ENCODE peak calls at places on chromosome 19, in seven cellular contexts. P is tibial nerve, M is upper lobe of left lung, C is stomach, H is suprapubic skin, R is adrenal gland, W is Peyer's patch. S is an unnamed sample.

GRCh38 chr19:28313633-28314032 is 899.3 kb downstream of the UQCRFS1 start:
- DNase-seq in P (peak), M (no peak), C (no peak), H (no peak), R (peak), W (no peak), S (no peak)

GRCh38 chr19:49710372-49710951 is 19.5 kb downstream of the CPT1C start:
- DNase-seq in P (no peak), M (no peak), C (no peak), H (no peak), R (no peak), W (no peak), S (no peak)

GRCh38 chr19:4744451-4745170 is 21.0 kb upstream of the DPP9 start:
- DNase-seq in P (peak), M (no peak), C (no peak), H (no peak), R (peak), W (no peak), S (no peak)

GRCh38 chr19:45101796-45102195 is 8.8 kb downstream of the PPP1R37 start:
- DNase-seq in P (no peak), M (no peak), C (no peak), H (no peak), R (no peak), W (no peak), S (no peak)

GRCh38 chr19:47608074-47608907 is 643 bp upstream of the BICRA start:
- DNase-seq in P (peak), M (peak), C (peak), H (peak), R (peak), W (peak), S (peak)

GRCh38 chr19:45138303-45138751 is 22.5 kb downstream of the NKPD1 start:
- DNase-seq in P (no peak), M (peak), C (no peak), H (no peak), R (peak), W (no peak), S (no peak)

GRCh38 chr19:21835810-21836444 is at the start of gene ZNF43:
- DNase-seq in P (peak), M (peak), C (peak), H (peak), R (peak), W (peak), S (peak)

GRCh38 chr19:18898081-18898532 is 2.1 kb upstream of the CERS1 start:
- DNase-seq in P (no peak), M (peak), C (no peak), H (no peak), R (no peak), W (no peak), S (no peak)

GRCh38 chr19:49506575-49507105 is 5.8 kb upstream of the FCGRT start:
- DNase-seq in P (peak), M (no peak), C (peak), H (no peak), R (peak), W (peak), S (no peak)

GRCh38 chr19:42253245-42254082 is 1.5 kb downstream of the ERF start:
- DNase-seq in P (peak), M (peak), C (peak), H (peak), R (peak), W (peak), S (peak)

GRCh38 chr19:49380391-49380790 is 7.7 kb upstream of the KASH5 start:
- DNase-seq in P (no peak), M (no peak), C (no peak), H (no peak), R (no peak), W (no peak), S (no peak)

GRCh38 chr19:51810228-51810627 is 15.3 kb downstream of the FPR3 start:
- DNase-seq in P (no peak), M (no peak), C (no peak), H (no peak), R (no peak), W (no peak), S (no peak)

GRCh38 chr19:49430678-49431329 is 5.6 kb downstream of the GFY start:
- DNase-seq in P (no peak), M (no peak), C (no peak), H (peak), R (no peak), W (no peak), S (no peak)

GRCh38 chr19:29084266-29084665 is 128.7 kb downstream of the UQCRFS1 start:
- DNase-seq in P (no peak), M (no peak), C (no peak), H (no peak), R (peak), W (no peak), S (peak)

GRCh38 chr19:54420383-54421168 is 5.3 kb downstream of the TTYH1 start:
- DNase-seq in P (no peak), M (peak), C (no peak), H (no peak), R (no peak), W (no peak), S (no peak)

GRCh38 chr19:48685583-48685982 is 10.2 kb upstream of the FUT2 start:
- DNase-seq in P (no peak), M (no peak), C (no peak), H (no peak), R (no peak), W (no peak), S (no peak)

GRCh38 chr19:37551123-37551993 is 43.2 kb downstream of the ZNF571 start:
- DNase-seq in P (no peak), M (peak), C (no peak), H (no peak), R (no peak), W (peak), S (peak)

DNA sequence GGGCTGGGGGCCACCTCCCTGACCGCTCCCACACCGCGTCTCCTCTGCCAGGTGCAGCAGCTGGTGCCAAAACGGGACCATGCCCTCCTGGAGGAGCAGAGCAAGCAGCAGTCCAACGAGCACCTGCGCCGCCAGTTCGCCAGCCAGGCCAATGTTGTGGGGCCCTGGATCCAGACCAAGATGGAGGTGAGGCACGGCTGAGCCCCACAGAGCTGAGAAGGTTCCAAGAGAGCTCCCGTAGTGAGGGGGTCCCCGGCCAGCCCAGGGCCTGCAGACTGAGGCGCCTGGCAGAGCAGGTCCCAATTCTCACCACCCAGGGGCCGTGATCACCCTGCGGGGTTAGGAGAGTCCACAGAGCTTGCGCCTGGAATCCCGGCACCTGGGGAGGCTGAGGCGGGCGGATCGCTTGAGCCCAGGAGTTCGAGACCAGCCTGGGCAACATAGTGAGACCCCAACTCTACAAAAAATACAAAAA is 19.9 kb downstream of the CAPN12 start:
- DNase-seq in P (no peak), M (peak), C (no peak), H (no peak), R (no peak), W (no peak), S (no peak)
- TF ChIP-seq CTCF in P (no peak), M (no peak), C (no peak), H (no peak), R (no peak), W (no peak), S (no peak)

GRCh38 chr19:56567274-56568120 is at the start of gene ZNF470:
- DNase-seq in P (peak), M (peak), C (peak), H (peak), R (peak), W (peak), S (peak)
- TF ChIP-seq POLR2A in P (peak), M (no peak), C (no peak), H (no peak), R (no peak), W (peak), S (no peak)

DNA sequence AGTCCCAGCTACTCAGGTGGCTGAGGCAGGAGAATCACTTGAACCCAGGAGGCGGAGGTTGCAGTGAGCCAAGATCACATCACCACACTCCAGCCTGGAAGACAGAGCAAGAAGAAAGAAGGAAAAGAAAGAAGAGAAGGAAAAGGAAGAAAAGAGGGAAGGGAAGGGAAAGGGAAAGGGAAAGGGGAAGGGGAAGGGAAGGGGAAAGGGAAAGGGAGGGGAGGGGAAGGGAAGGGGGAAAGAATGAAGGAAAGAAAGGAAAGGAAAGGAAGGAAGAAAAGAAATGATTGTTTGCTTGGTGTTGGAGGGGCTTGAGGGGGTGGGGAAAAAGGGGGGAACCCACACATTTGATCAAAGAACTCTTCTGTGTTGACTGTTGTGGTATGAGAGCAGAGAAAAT is 10.0 kb downstream of the PMIS2 start:
- DNase-seq in P (no peak), M (no peak), C (no peak), H (no peak), R (no peak), W (no peak), S (no peak)
- H3K4me3 ChIP-seq in P (no peak), M (no peak), C (no peak), H (no peak), R (no peak), W (no peak), S (no peak)

DNA sequence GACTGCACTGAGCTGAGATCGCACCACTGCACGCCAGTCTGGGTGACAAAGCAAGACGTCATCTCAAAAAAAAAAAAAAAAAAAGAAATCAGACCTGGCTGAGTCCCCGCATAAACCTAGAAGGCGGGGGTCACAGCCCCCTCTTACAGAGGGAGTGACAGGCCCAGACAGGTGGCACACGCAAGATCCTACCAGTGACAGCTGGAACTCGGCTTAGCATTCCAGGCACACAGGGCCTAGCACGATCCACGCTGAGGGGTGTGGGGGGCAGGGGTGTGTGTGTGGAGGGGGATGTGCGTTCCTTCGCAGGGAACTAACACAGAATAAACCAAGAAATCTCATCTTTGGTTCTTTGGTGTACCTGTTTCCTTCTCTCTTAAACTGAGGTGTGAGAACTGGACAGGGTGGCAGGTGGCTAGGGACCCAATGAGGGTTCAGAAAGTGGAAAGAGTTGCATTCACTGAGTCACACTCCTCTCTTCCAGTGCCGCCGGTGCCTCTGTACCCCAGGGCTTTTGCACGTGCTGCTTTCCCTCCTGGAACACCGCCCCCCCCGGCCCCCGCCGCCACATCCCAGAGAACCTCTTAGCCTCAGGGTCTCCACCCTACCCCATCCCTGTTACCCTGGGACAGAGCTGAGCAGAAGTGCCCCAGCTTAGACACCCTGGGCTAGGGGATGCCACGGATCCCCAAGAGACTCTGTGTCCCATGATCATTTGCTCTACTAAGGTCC is 5.0 kb downstream of the SGTA start:
- DNase-seq in P (no peak), M (no peak), C (no peak), H (no peak), R (no peak), W (no peak), S (no peak)
- TF ChIP-seq CTCF in P (no peak), M (no peak), C (no peak), H (no peak), R (no peak), W (no peak), S (no peak)

GRCh38 chr19:15191514-15191913 is 9.3 kb downstream of the NOTCH3 start:
- DNase-seq in P (no peak), M (peak), C (no peak), H (no peak), R (no peak), W (no peak), S (no peak)
- TF ChIP-seq POLR2A in P (no peak), M (no peak), C (no peak), H (no peak), R (no peak), W (no peak), S (no peak)

DNA sequence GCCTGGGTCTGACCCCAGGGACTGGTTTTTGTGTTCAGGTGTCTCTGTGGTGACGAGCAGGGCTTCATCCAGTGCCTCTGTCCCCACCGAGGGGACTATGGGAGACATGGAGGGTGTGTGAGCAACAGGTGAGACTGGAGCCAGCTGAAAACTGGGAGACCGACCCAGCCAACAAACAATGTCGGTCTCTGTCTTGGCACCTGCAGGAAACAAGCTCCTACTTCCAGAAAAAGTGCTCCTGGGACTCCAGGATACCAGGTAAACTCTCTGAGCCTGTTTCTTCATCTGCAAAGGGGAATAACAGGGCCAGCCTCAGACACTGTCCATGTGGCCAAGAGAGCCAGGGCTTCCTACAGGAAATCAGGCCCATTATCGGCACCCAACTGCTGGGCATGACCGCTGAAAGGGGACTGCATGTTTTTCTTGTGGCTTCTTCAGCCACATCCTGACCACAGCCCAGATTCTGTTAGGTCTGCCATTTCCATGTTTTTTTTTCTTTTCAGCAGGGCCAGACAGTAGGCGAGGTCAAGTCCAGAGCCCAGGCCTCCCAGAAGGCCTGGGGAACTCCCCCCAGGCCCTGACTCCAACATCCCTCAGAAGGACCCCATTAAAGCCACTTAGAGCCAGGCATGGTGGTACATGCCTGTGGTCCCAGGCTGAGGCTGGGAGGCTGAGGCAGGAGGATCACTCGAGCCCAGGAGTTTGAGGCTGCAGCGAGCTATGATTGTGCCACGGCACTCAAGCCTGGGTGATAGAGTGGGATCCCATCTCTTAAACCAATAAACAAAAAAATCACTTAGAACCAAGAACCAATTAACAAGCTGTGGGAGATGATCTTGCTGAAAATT is 833 bp upstream of the BST2 start:
- DNase-seq in P (no peak), M (no peak), C (no peak), H (no peak), R (no peak), W (no peak), S (no peak)
- H3K4me3 ChIP-seq in P (peak), M (peak), C (peak), H (peak), R (peak), W (peak), S (no peak)

GRCh38 chr19:8453616-8454015 is 8.8 kb downstream of the HNRNPM start:
- DNase-seq in P (no peak), M (no peak), C (no peak), H (no peak), R (no peak), W (no peak), S (no peak)
- TF ChIP-seq CTCF in P (no peak), M (no peak), C (no peak), H (no peak), R (no peak), W (no peak), S (no peak)

DNA sequence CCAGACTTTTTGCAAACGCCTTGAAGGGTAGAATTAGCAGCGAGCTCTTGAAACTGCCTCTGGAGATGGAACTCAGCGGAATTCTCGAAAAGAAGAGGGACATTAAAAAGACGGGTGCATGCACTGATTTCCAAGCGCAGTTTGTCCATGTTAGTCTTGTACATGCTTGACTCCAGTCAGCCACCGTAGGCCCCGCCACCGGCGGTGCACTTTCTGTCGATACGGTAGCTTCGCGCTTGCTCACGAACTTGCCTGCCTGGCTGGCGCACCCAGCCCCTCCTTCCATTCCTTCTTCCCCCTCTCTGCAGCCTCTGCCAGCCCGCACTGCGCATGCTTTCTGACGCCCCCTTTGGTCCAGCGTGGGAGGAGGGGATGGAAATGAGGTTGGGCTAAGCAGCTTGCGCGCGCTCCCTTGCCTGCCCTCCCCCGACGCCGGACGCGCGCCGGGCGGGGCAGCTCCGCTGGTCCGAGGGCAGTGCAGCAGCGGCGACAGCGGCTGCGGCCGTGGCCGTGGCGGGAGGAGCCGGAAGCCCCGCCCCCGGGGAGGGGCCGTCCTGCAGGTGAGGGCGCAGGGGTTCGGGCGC is at the start of gene ZNF575:
- DNase-seq in P (peak), M (peak), C (peak), H (peak), R (peak), W (peak), S (peak)
- TF ChIP-seq POLR2A in P (peak), M (no peak), C (no peak), H (no peak), R (no peak), W (no peak), S (no peak)

GRCh38 chr19:13119654-13120053 is 1.6 kb downstream of the NACC1 start:
- DNase-seq in P (no peak), M (no peak), C (no peak), H (no peak), R (no peak), W (no peak), S (no peak)
- H3K4me3 ChIP-seq in P (no peak), M (no peak), C (peak), H (peak), R (no peak), W (no peak), S (no peak)

GRCh38 chr19:56125806-56126590 is 4.9 kb upstream of the ZNF787 start:
- DNase-seq in P (no peak), M (no peak), C (no peak), H (no peak), R (no peak), W (no peak), S (no peak)
- TF ChIP-seq CTCF in P (no peak), M (no peak), C (no peak), H (no peak), R (no peak), W (no peak), S (no peak)

S was measured in lower leg skin.